ENCODE peak calls at places on chromosomes 1 and 21, in five cellular contexts. One of them, this sample, is unnamed. For H3K27me3, the result is how much of the 10 kb centered on the place peaks cover.

GRCh38 chr1:212192261-212192998 is 92.8 kb upstream of the PPP2R5A start:
- DNase-seq in A673: no peak
- DNase-seq in WERI-Rb-1: no peak
- DNase-seq in brain microvascular endothelial cell: no peak
- DNase-seq in Panc1: no peak
- DNase-seq in this sample: no peak

GRCh38 chr1:198125995-198126758 is 30.6 kb upstream of the NEK7 start:
- DNase-seq in A673: peak
- DNase-seq in WERI-Rb-1: no peak
- DNase-seq in brain microvascular endothelial cell: peak
- DNase-seq in Panc1: peak
- DNase-seq in this sample: no peak

GRCh38 chr1:94532077-94532476 is 9.5 kb downstream of the F3 start:
- DNase-seq in A673: no peak
- DNase-seq in WERI-Rb-1: peak
- DNase-seq in brain microvascular endothelial cell: no peak
- DNase-seq in Panc1: no peak
- DNase-seq in this sample: no peak

GRCh38 chr1:93846151-93846928 is 32.7 kb downstream of the DNTTIP2 start:
- DNase-seq in A673: peak
- DNase-seq in WERI-Rb-1: peak
- DNase-seq in brain microvascular endothelial cell: peak
- DNase-seq in Panc1: no peak
- DNase-seq in this sample: peak

GRCh38 chr1:72281637-72282270 is 585 bp downstream of the NEGR1 start:
- DNase-seq in A673: peak
- DNase-seq in WERI-Rb-1: peak
- DNase-seq in brain microvascular endothelial cell: no peak
- DNase-seq in Panc1: no peak
- DNase-seq in this sample: no peak

GRCh38 chr21:42019706-42020105 is 9.5 kb upstream of the ZBTB21 start:
- DNase-seq in A673: no peak
- DNase-seq in WERI-Rb-1: no peak
- DNase-seq in brain microvascular endothelial cell: no peak
- DNase-seq in Panc1: no peak
- DNase-seq in this sample: no peak

GRCh38 chr1:72288886-72289285 is 6.5 kb upstream of the NEGR1 start:
- DNase-seq in A673: no peak
- DNase-seq in WERI-Rb-1: no peak
- DNase-seq in brain microvascular endothelial cell: no peak
- DNase-seq in Panc1: no peak
- DNase-seq in this sample: no peak

GRCh38 chr1:181442181-181442525 is 41.2 kb upstream of the CACNA1E start:
- DNase-seq in A673: no peak
- DNase-seq in WERI-Rb-1: no peak
- DNase-seq in brain microvascular endothelial cell: no peak
- DNase-seq in Panc1: no peak
- DNase-seq in this sample: no peak

GRCh38 chr1:19062258-19063029 is 106.0 kb upstream of the IFFO2 start:
- DNase-seq in A673: no peak
- DNase-seq in WERI-Rb-1: peak
- DNase-seq in brain microvascular endothelial cell: no peak
- DNase-seq in Panc1: no peak
- DNase-seq in this sample: no peak

GRCh38 chr1:90371106-90371813 is 345.8 kb downstream of the BARHL2 start:
- DNase-seq in A673: no peak
- DNase-seq in WERI-Rb-1: no peak
- DNase-seq in brain microvascular endothelial cell: no peak
- DNase-seq in Panc1: no peak
- DNase-seq in this sample: no peak

GRCh38 chr21:15849161-15849560 is 119.4 kb downstream of the USP25 start:
- DNase-seq in A673: no peak
- DNase-seq in WERI-Rb-1: no peak
- DNase-seq in brain microvascular endothelial cell: no peak
- DNase-seq in Panc1: no peak
- DNase-seq in this sample: no peak

GRCh38 chr1:182520746-182521145 is 68.3 kb downstream of the RNASEL start:
- DNase-seq in A673: no peak
- DNase-seq in WERI-Rb-1: no peak
- DNase-seq in brain microvascular endothelial cell: no peak
- DNase-seq in Panc1: no peak
- DNase-seq in this sample: no peak

GRCh38 chr1:74468982-74469603 is 43.3 kb downstream of the LRRC53 start:
- DNase-seq in A673: peak
- DNase-seq in WERI-Rb-1: no peak
- DNase-seq in brain microvascular endothelial cell: no peak
- DNase-seq in Panc1: peak
- DNase-seq in this sample: no peak

GRCh38 chr1:183804916-183805734 is at the start of gene RGL1:
- DNase-seq in A673: peak
- DNase-seq in WERI-Rb-1: peak
- DNase-seq in brain microvascular endothelial cell: peak
- DNase-seq in Panc1: peak
- DNase-seq in this sample: peak

GRCh38 chr1:118999348-119000071 is 11.4 kb upstream of the TBX15 start:
- DNase-seq in A673: no peak
- DNase-seq in WERI-Rb-1: no peak
- DNase-seq in brain microvascular endothelial cell: no peak
- DNase-seq in Panc1: no peak
- DNase-seq in this sample: no peak

GRCh38 chr1:56223962-56224361 is 355.4 kb downstream of the PLPP3 start:
- DNase-seq in A673: no peak
- DNase-seq in WERI-Rb-1: no peak
- DNase-seq in brain microvascular endothelial cell: no peak
- DNase-seq in Panc1: no peak
- DNase-seq in this sample: no peak

GRCh38 chr21:33390479-33390878 is 12.7 kb upstream of the IFNGR2 start:
- DNase-seq in A673: no peak
- DNase-seq in WERI-Rb-1: no peak
- DNase-seq in brain microvascular endothelial cell: no peak
- DNase-seq in Panc1: no peak
- DNase-seq in this sample: no peak

GRCh38 chr21:33395866-33396265 is 7.3 kb upstream of the IFNGR2 start:
- DNase-seq in A673: no peak
- DNase-seq in WERI-Rb-1: no peak
- DNase-seq in brain microvascular endothelial cell: no peak
- DNase-seq in Panc1: no peak
- DNase-seq in this sample: no peak

GRCh38 chr21:33394260-33394659 is 9.0 kb upstream of the IFNGR2 start:
- DNase-seq in A673: no peak
- DNase-seq in WERI-Rb-1: no peak
- DNase-seq in brain microvascular endothelial cell: no peak
- DNase-seq in Panc1: no peak
- DNase-seq in this sample: peak

GRCh38 chr21:33392586-33392985 is 10.6 kb upstream of the IFNGR2 start:
- DNase-seq in A673: no peak
- DNase-seq in WERI-Rb-1: no peak
- DNase-seq in brain microvascular endothelial cell: no peak
- DNase-seq in Panc1: no peak
- DNase-seq in this sample: no peak

DNA sequence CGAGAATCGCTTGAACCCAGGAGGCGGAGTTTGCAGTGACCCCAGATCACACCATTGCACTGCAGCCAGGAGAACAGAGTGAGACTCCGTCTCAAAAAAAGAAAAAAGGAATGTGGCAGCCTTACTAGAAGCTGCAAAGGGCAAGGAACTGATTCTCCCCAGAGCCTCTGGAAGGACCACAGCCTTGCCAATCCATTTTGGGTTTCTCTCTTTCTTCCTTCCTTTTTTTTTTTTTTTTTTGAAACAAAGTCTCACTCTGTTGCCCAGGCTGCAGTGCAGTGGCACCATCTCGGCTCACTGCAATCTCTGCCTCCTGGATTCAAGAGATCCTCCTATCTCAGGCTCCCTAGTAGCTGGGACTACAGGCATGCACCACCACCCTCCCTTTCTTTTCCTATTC is 9.9 kb upstream of the IFNGR2 start:
- DNase-seq in A673: no peak
- DNase-seq in WERI-Rb-1: no peak
- DNase-seq in brain microvascular endothelial cell: no peak
- DNase-seq in Panc1: no peak
- DNase-seq in this sample: no peak
- H3K27ac ChIP-seq in A673: no peak
- H3K27ac ChIP-seq in WERI-Rb-1: no peak
- H3K27ac ChIP-seq in brain microvascular endothelial cell: no peak
- H3K27ac ChIP-seq in Panc1: no peak
- H3K27ac ChIP-seq in this sample: no peak

DNA sequence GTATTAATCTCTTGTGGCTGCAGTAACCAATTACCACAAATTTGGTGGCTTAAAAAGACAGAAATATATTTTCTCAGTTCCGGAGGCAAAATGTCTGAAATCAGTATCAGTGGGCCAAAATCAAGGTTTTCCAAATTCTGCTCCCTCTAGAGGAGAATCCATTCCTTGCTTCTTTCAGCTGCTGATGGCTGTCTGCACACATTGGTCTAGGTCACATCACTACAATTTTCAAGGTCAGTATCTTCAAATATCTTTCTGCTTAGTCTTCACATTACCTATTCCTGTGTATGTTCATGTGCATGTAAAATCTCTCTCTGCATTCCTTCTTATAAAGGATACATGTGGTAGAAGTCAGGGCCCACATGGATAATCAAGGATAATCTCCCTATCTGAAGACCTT is 999.4 kb downstream of the KCNT2 start:
- DNase-seq in A673: no peak
- DNase-seq in WERI-Rb-1: no peak
- DNase-seq in brain microvascular endothelial cell: no peak
- DNase-seq in Panc1: no peak
- DNase-seq in this sample: no peak
- TF ChIP-seq CTCF in A673: peak
- TF ChIP-seq CTCF in WERI-Rb-1: peak
- TF ChIP-seq CTCF in brain microvascular endothelial cell: peak
- TF ChIP-seq CTCF in Panc1: peak
- TF ChIP-seq CTCF in this sample: no peak

GRCh38 chr1:47839460-47839760 is 157.8 kb downstream of the TRABD2B start:
- DNase-seq in A673: no peak
- DNase-seq in WERI-Rb-1: no peak
- DNase-seq in brain microvascular endothelial cell: no peak
- DNase-seq in Panc1: no peak
- DNase-seq in this sample: no peak
- H3K27me3 ChIP-seq in A673: under half
- H3K27me3 ChIP-seq in WERI-Rb-1: under half
- H3K27me3 ChIP-seq in brain microvascular endothelial cell: under half
- H3K27me3 ChIP-seq in Panc1: under half
- H3K27me3 ChIP-seq in this sample: under half

DNA sequence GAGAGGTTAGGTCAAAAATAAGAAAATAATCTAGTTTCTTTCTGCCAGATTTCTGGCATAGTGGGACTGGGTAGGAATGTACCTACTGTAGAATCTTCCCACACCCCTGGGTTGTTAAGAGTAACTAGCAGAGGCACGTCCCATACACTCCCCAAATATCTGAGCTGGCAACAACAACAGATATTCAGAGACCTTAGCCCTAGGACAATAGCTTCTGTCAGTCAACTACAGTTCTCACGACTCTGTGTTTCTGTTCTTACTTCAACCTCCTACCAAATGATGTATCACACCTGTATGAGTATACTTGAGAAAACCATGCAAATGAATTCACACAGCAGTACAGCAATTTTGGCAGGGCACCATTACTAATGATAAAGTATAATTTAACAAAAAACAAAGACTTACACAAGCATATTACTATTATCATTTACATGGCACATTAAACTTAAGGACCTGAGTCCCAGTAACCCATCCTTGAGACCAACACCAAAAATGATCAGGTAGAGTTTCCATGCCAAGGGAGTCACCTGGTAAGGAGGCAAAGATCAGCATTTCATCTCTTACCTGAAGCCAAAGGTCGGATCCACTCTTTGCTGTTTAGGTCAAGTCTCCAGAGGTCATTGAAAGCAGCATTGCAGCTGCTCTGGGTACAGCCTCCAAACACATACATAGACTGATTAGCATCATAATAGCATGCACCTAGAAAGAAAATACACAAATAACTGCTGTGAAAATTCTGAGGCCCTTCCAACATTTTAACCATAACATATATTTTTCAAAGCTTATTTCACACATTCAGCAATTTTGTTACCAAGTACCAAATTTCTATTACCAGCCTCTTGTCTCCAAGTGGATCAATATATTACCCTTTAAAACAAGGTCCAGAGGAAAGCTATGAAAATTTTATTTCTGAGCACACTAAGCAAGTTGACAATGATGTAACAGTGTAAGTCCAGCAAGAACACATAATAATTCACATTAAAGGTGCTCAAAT is 57.5 kb upstream of the CPLANE2 start:
- DNase-seq in A673: no peak
- DNase-seq in WERI-Rb-1: no peak
- DNase-seq in brain microvascular endothelial cell: no peak
- DNase-seq in Panc1: no peak
- DNase-seq in this sample: no peak
- H3K27ac ChIP-seq in A673: no peak
- H3K27ac ChIP-seq in WERI-Rb-1: no peak
- H3K27ac ChIP-seq in brain microvascular endothelial cell: no peak
- H3K27ac ChIP-seq in Panc1: no peak
- H3K27ac ChIP-seq in this sample: peak